ENCODE peak calls at places on chromosomes 11 and 22, in nine cellular contexts. T, R, L, V, B, E, D, I and H are unnamed samples.
A peak's percentile ranks its signal among the peaks of the same experiment; 100 is the strongest.

GRCh38 chr11:96424693-96425092 is 34.9 kb downstream of the JRKL start:
- DNase-seq in L (no peak), T (no peak), R (no peak), E (no peak), B (no peak), I (no peak), V (no peak), D (no peak), H (no peak)

GRCh38 chr22:49561976-49562375 is 265.7 kb downstream of the BRD1 start:
- DNase-seq in B (peak; percentile 18), T (no peak), V (no peak), L (peak; percentile 16), D (no peak), E (no peak), R (no peak), I (no peak), H (no peak)

GRCh38 chr11:132901638-132902610 is 630.4 kb downstream of the OPCML start:
- DNase-seq in V (no peak), D (no peak), R (no peak), B (no peak), T (no peak), I (no peak), L (no peak), E (no peak), H (no peak)

GRCh38 chr11:79940165-79940564 is 499.3 kb upstream of the TENM4 start:
- DNase-seq in B (no peak), T (no peak), R (no peak), V (no peak), L (no peak), D (no peak), I (no peak), E (no peak), H (no peak)

GRCh38 chr22:48710410-48710809 is 1117.3 kb downstream of the BRD1 start:
- DNase-seq in E (no peak), R (peak; percentile 49), B (no peak), T (no peak), I (no peak), V (no peak), L (no peak), D (no peak), H (no peak)

GRCh38 chr22:16562711-16563554 is 29.7 kb downstream of the CCT8L2 start:
- DNase-seq in E (no peak), R (no peak), V (no peak), I (no peak), T (no peak), B (no peak), L (no peak), D (no peak), H (no peak)

GRCh38 chr11:31246451-31247165 is 122.9 kb downstream of the DCDC1 start:
- DNase-seq in I (no peak), R (no peak), D (no peak), L (no peak), T (no peak), V (peak; percentile 20), E (no peak), B (no peak), H (no peak)

GRCh38 chr11:94315664-94316063 is 11.3 kb downstream of the IZUMO1R start:
- DNase-seq in D (peak; percentile 83), L (no peak), E (no peak), B (no peak), T (no peak), I (no peak), V (no peak), R (no peak), H (no peak)

GRCh38 chr22:36853407-36854099 is 7.3 kb upstream of the NCF4 start:
- DNase-seq in R (no peak), V (peak; percentile 32), I (peak; percentile 86), B (peak; percentile 77), D (peak; percentile 31), L (peak; percentile 62), T (peak; percentile 22), E (no peak), H (peak; percentile 67)

GRCh38 chr22:38422615-38423511 is 32.1 kb downstream of the KCNJ4 start:
- DNase-seq in B (no peak), T (no peak), V (no peak), I (no peak), R (no peak), E (no peak), L (no peak), D (no peak), H (peak; percentile 21)

GRCh38 chr22:30301995-30302809 is 12.9 kb upstream of the CASTOR1 start:
- DNase-seq in T (no peak), V (no peak), B (peak; percentile 82), R (peak; percentile 81), D (no peak), L (peak; percentile 44), E (no peak), I (no peak), H (peak; percentile 64)

DNA sequence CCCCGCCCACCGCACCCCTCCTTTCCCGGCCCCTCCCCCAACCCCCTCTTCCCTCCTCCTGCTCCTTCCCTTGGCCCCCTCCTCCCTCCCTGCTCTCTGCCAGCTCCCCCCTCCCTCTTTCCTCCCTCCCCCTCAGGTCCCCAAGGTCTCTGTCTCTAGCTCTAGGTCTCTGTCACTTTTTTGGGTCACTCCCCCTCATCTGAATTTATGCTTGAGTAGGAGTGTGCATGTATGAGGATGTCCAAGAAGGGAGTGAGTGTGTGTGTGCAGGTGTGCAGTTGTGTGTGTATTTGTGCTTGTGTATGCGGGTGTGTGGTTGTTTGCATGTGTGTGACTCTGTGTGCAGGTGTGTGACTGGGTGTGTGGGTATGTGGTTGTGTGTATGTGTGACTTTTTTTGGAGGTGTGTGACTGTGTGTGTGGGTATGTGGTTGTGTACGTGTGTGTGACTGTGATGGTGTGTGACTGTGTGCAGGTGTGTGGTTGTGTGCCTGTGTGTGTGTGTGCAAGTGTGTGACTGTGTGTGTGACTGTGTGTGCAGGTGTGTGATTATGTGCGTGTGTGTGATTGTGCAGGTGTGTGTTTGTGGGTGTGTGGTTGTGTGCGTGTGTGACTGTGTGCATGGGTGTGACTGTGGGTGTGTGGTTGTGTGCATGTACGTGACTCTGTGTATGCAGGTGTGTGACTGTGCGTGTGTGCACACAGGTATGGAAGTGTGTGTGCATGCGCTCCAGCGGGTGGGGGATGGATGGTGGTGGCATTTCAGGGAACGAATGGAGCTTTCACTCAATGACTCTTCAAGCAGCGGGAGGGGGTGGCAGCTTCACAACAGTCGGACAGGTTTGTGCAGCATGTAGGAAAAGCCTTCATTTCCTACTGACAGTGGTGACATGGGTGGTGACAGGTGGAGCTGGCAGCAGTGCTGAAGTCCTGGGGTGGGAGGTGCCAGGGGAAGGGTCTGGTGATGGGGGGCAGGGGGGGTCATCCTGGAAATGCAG is 47.5 kb downstream of the CACNA1I start:
- DNase-seq in D (no peak), T (no peak), R (no peak), B (no peak), V (no peak), L (no peak), E (no peak), I (no peak), H (peak; percentile 33)
- H3K27ac ChIP-seq in D (no peak overlapping the region), T (no peak overlapping the region), R (no peak overlapping the region), B (no peak overlapping the region), V (no peak overlapping the region), L (no peak overlapping the region), E (no peak overlapping the region), I (no peak overlapping the region), H (no peak overlapping the region)

DNA sequence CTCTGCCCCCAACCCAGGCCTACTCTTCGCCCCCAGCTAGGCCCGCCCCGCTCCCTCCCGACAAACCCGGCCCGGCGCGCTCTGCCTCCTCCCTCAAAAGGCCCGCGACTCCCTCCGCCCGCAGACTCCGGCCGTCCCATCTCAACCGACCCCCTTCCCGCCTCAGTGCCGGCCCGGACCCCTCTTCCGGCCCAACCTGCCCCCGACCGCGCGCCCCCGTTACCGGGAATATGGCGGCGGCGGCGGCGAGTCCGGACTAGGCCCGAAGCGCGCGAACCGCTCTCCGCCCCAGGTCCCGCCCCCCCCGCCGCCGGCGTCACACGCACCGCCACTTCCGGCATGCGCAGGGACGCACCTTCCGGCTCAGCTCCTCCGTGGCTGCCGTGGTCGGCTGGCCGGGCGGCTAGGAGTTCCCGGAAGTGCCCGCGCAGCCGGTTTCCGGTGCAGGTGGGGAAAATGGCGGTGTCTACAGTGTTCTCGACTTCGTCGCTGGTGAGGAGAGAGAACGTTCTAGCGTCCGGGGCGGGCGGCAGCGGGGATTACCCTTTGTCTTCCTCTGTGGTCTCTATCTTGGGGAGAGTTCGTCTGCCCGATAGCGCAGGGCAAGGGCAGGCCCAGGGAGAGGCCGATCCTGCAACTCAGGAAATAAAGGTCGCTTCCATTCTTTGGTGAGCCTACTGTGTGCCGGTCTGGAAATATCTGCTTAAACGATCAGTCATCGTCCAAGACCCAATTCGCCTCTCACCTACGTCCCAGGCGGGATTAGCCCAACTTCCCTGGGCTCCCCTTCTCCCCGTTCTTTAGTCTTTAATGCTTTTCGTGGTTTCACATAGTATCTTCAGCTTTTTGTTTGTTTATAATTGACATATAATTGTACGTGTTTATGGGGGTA is at the start of the genes CPSF7 and SDHAF2:
- DNase-seq in D (peak; percentile 94), E (peak; percentile 91), L (peak; percentile 98), I (peak; percentile 98), V (peak; percentile 96), B (peak; percentile 97), T (peak; percentile 94), R (peak; percentile 98), H (peak; percentile 97)
- TF ChIP-seq POLR2A in D (peak; percentile 73), E (peak; percentile 77), L (no peak), I (peak; percentile 85), V (peak; percentile 64), B (peak; percentile 74), T (peak; percentile 55), R (peak; percentile 43), H (peak; percentile 24)

DNA sequence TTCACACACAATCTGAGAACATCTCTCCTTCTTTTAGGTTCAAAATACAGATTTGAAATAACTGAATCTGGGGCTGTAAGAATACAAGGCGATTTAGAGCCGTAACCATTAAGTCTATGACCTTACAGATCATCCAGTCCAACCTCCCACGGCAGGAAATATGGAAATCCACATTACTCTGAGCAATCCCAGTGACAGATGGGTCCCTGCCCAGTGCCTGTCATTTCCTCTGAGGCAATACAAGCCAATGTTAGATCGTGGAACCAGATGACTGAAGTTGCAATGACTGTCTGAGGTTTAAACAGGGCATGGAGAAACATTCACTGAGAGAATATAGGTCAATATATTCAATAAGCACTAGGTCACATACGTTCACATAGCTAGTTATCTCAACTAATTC is 77.4 kb upstream of the OR5AK2 start:
- DNase-seq in I (no peak), E (no peak), L (no peak), V (no peak), R (no peak), T (no peak), D (no peak), B (no peak), H (no peak)
- H3K27ac ChIP-seq in I (no peak overlapping the region), E (no peak overlapping the region), L (no peak overlapping the region), V (no peak overlapping the region), R (no peak overlapping the region), T (peak overlapping the region; percentile 100), D (no peak overlapping the region), B (no peak overlapping the region), H (no peak overlapping the region)

DNA sequence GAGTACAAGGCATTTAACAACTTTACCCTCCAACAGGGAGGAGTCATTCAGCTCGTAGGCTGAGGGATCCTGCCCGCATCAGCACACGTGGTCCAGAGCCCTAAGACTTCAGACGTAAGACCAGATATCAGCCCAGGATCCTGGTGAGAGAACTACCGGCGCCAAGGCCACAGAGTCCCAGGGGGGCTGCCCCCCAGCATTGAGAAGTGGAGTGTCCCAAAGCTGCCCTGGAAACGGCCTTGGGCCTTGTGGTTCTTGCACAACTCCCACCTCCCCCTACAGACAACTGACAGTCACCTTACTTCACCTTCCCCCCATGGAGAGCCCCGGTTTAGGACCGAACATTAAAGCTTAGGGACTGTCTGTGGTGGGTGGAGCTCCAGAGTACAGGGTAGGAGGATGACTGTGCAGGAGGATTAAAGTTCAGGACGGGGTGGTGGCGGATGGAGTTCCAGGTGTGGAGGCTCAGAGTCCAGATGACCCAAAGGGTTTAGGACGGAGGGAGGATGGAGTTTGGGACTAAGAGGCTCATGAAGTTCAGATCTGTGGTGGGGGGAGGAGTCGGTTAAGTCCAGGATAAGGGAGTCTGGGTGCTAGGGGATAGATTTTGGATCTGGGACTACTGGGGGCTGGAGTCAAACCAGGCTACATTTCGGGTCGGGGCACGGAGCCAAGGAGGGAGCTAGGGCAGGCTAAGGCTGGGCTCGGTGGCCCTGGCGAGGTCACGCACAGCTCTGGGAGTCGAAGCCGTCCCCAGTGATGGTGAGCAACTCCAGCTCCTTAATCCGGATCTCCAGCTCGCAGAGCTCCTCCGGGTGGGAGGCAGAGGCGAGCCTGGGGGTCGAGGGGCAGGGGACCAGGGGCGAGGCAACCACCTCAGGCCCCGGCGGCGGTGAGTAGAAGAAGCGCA is 856 bp downstream of the C11orf91 start:
- DNase-seq in E (no peak), R (no peak), L (peak; percentile 35), V (peak; percentile 28), D (peak; percentile 53), I (no peak), B (no peak), T (no peak), H (peak; percentile 68)
- TF ChIP-seq POLR2A in E (no peak), R (no peak), L (no peak), V (no peak), D (no peak), I (no peak), B (no peak), T (no peak), H (no peak)